ENCODE peak calls at places on chromosome 21, in six cellular contexts. L is left ventricle myocardium inferior, T is pons, H is RPMI8226, U is GDM1, Y is KBM-7. M is an unnamed sample.

GRCh38 chr21:44551290-44552015 is at the start of gene KRTAP10-2:
- DNase-seq in H (no peak), T (no peak), L (no peak), Y (no peak), U (no peak), M (no peak)

GRCh38 chr21:32412162-32412997 is at the start of gene EVA1C:
- DNase-seq in U (no peak), H (peak), L (peak), Y (peak), T (no peak), M (peak)

GRCh38 chr21:32747396-32747795 is 19.6 kb upstream of the SYNJ1 start:
- DNase-seq in Y (no peak), T (no peak), H (no peak), L (no peak), U (no peak), M (no peak)

GRCh38 chr21:38787461-38788274 is 18.1 kb upstream of the ETS2 start:
- DNase-seq in U (no peak), L (no peak), H (peak), Y (peak), T (no peak), M (no peak)

GRCh38 chr21:29643289-29643688 is 296.5 kb downstream of the GRIK1 start:
- DNase-seq in Y (no peak), H (no peak), L (no peak), T (no peak), U (no peak), M (no peak)

GRCh38 chr21:31660134-31660565 is 657 bp downstream of the SOD1 start:
- DNase-seq in L (no peak), T (peak), Y (peak), H (peak), U (peak), M (peak)

GRCh38 chr21:39908265-39908923 is 41.2 kb downstream of the PCP4 start:
- DNase-seq in H (peak), U (no peak), T (no peak), Y (no peak), L (no peak), M (no peak)

GRCh38 chr21:39348355-39349210 is at the start of gene HMGN1:
- DNase-seq in H (peak), Y (peak), L (peak), T (peak), U (peak), M (peak)

GRCh38 chr21:42302292-42302650 is 12.9 kb downstream of the TFF3 start:
- DNase-seq in L (no peak), U (no peak), H (no peak), Y (no peak), T (no peak), M (no peak)

GRCh38 chr21:38756746-38757145 is 49.0 kb upstream of the ETS2 start:
- DNase-seq in T (no peak), Y (no peak), U (no peak), L (no peak), H (no peak), M (no peak)

GRCh38 chr21:46368533-46369285 is 44.8 kb downstream of the PCNT start:
- DNase-seq in L (no peak), U (no peak), Y (peak), H (no peak), T (no peak), M (no peak)

GRCh38 chr21:45082715-45083114 is 8.3 kb downstream of the ADARB1 start:
- DNase-seq in L (no peak), T (no peak), U (no peak), Y (no peak), H (no peak), M (no peak)

GRCh38 chr21:35925497-35925896 is 134.8 kb downstream of the SETD4 start:
- DNase-seq in L (no peak), U (no peak), Y (peak), T (no peak), H (no peak), M (peak)

GRCh38 chr21:16426936-16427335 is 697.2 kb downstream of the USP25 start:
- DNase-seq in H (no peak), Y (no peak), L (no peak), U (no peak), T (no peak), M (no peak)

GRCh38 chr21:29155118-29155932 is 24.9 kb downstream of the MAP3K7CL start:
- DNase-seq in T (no peak), L (peak), Y (peak), U (no peak), H (no peak), M (peak)

GRCh38 chr21:31366825-31367224 is 22.8 kb upstream of the TIAM1 start:
- DNase-seq in U (no peak), Y (no peak), L (no peak), T (no peak), H (no peak), M (no peak)

GRCh38 chr21:42258150-42258884 is 39.4 kb downstream of the ABCG1 start:
- DNase-seq in Y (peak), L (peak), U (peak), H (peak), T (peak), M (peak)

GRCh38 chr21:33360281-33360680 is 35.5 kb downstream of the IFNAR1 start:
- DNase-seq in L (no peak), T (no peak), U (no peak), H (no peak), Y (no peak), M (peak)

GRCh38 chr21:41636636-41637625 is 129.0 kb upstream of the TMPRSS2 start:
- DNase-seq in H (no peak), U (no peak), T (no peak), Y (no peak), L (no peak), M (no peak)

GRCh38 chr21:40331182-40331581 is 463.9 kb downstream of the PCP4 start:
- DNase-seq in H (no peak), U (no peak), Y (no peak), L (no peak), T (peak), M (no peak)

GRCh38 chr21:35015435-35016024 is 33.6 kb downstream of the RUNX1 start:
- DNase-seq in H (no peak), U (no peak), T (no peak), L (no peak), Y (no peak), M (no peak)

GRCh38 chr21:34511787-34512451 is at the start of gene KCNE1:
- DNase-seq in Y (no peak), L (no peak), T (no peak), H (no peak), U (no peak), M (no peak)

M was measured in uterus.